ENCODE peak calls at places on chromosomes 2 and 18, in four cellular contexts. One of them, this sample, is unnamed.

GRCh38 chr2:403682-404081 is 115.8 kb upstream of the ALKAL2 start:
- DNase-seq in HEK293T: no peak
- DNase-seq in K562: no peak
- DNase-seq in IMR-90: no peak
- DNase-seq in this sample: no peak

GRCh38 chr2:47241715-47242114 is 86.6 kb upstream of the STPG4 start:
- DNase-seq in HEK293T: no peak
- DNase-seq in K562: peak
- DNase-seq in IMR-90: no peak
- DNase-seq in this sample: no peak

GRCh38 chr2:96325884-96326255 is 753 bp downstream of the ITPRIPL1 start:
- DNase-seq in HEK293T: no peak
- DNase-seq in K562: no peak
- DNase-seq in IMR-90: no peak
- DNase-seq in this sample: no peak

GRCh38 chr18:61085751-61086150 is 247.5 kb upstream of the CDH20 start:
- DNase-seq in HEK293T: no peak
- DNase-seq in K562: no peak
- DNase-seq in IMR-90: no peak
- DNase-seq in this sample: no peak

GRCh38 chr2:148814143-148814852 is 60.7 kb upstream of the KIF5C start:
- DNase-seq in HEK293T: no peak
- DNase-seq in K562: no peak
- DNase-seq in IMR-90: peak
- DNase-seq in this sample: no peak

GRCh38 chr18:79949571-79950439 is 1.6 kb downstream of the SLC66A2 start:
- DNase-seq in HEK293T: no peak
- DNase-seq in K562: no peak
- DNase-seq in IMR-90: no peak
- DNase-seq in this sample: no peak

GRCh38 chr18:59446012-59446411 is 86.9 kb upstream of the LMAN1 start:
- DNase-seq in HEK293T: no peak
- DNase-seq in K562: no peak
- DNase-seq in IMR-90: peak
- DNase-seq in this sample: no peak

GRCh38 chr18:46560671-46561045 is 96.4 kb downstream of the LOXHD1 start:
- DNase-seq in HEK293T: no peak
- DNase-seq in K562: no peak
- DNase-seq in IMR-90: no peak
- DNase-seq in this sample: no peak

GRCh38 chr2:53275743-53276142 is 491.9 kb upstream of the CHAC2 start:
- DNase-seq in HEK293T: no peak
- DNase-seq in K562: no peak
- DNase-seq in IMR-90: no peak
- DNase-seq in this sample: no peak

GRCh38 chr2:45278345-45279078 is 269.3 kb upstream of the SIX2 start:
- DNase-seq in HEK293T: no peak
- DNase-seq in K562: no peak
- DNase-seq in IMR-90: peak
- DNase-seq in this sample: no peak

GRCh38 chr2:120589782-120590608 is 145.7 kb upstream of the GLI2 start:
- DNase-seq in HEK293T: no peak
- DNase-seq in K562: no peak
- DNase-seq in IMR-90: peak
- DNase-seq in this sample: no peak

GRCh38 chr2:214465386-214466146 is 54.7 kb downstream of the VWC2L start:
- DNase-seq in HEK293T: no peak
- DNase-seq in K562: no peak
- DNase-seq in IMR-90: peak
- DNase-seq in this sample: no peak

GRCh38 chr2:219350215-219350937 is 17.8 kb upstream of the RESP18 start:
- DNase-seq in HEK293T: no peak
- DNase-seq in K562: no peak
- DNase-seq in IMR-90: peak
- DNase-seq in this sample: no peak

GRCh38 chr2:147033046-147033445 is 811.8 kb upstream of the ACVR2A start:
- DNase-seq in HEK293T: no peak
- DNase-seq in K562: no peak
- DNase-seq in IMR-90: no peak
- DNase-seq in this sample: no peak

GRCh38 chr2:71560286-71561011 is 107.1 kb downstream of the DYSF start:
- DNase-seq in HEK293T: peak
- DNase-seq in K562: no peak
- DNase-seq in IMR-90: no peak
- DNase-seq in this sample: no peak

GRCh38 chr2:174711206-174711605 is 53.1 kb downstream of the CHRNA1 start:
- DNase-seq in HEK293T: no peak
- DNase-seq in K562: no peak
- DNase-seq in IMR-90: peak
- DNase-seq in this sample: no peak
- TF ChIP-seq BHLHE40 in HEK293T: no peak
- TF ChIP-seq BHLHE40 in K562: no peak
- TF ChIP-seq BHLHE40 in IMR-90: no peak
- TF ChIP-seq BHLHE40 in this sample: no peak

DNA sequence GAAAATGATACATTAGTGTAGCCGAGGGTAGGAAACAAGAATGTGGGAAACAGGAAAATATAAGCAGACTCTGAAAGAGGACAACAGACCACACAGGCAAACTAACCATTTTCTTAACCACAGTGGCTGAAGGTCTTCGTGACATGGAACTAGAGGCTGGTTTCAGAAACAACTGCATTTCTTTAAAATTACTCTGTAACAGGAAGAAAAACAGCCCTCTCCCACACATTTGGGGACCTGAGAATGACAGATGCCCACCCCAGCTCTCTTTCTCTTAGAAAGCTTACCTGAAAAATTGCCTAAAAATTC is 13.8 kb upstream of the SLC25A52 start:
- DNase-seq in HEK293T: no peak
- DNase-seq in K562: no peak
- DNase-seq in IMR-90: no peak
- DNase-seq in this sample: peak
- TF ChIP-seq BHLHE40 in HEK293T: no peak
- TF ChIP-seq BHLHE40 in K562: no peak
- TF ChIP-seq BHLHE40 in IMR-90: no peak
- TF ChIP-seq BHLHE40 in this sample: no peak

DNA sequence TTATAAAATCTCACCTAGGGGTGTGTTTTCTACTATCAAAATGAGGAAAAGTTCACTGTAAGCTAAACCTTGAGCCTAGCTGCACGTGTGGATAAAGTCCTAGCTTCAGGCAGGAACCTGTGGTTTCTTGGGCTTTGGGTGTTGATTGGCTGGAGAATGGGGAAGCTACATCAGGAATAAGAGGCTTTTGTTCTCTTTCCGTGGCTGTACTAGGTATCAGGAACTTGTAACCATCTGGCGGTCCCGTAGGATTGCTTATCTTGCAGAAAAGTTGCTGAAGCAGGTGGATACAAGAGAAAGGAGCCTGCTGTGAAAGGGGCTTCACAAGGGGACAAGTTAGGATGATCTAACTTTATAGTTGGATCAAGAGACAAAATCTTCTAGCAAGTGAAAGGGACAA is 110.2 kb upstream of the GULP1 start:
- DNase-seq in HEK293T: no peak
- DNase-seq in K562: no peak
- DNase-seq in IMR-90: no peak
- DNase-seq in this sample: no peak
- TF ChIP-seq BHLHE40 in HEK293T: no peak
- TF ChIP-seq BHLHE40 in K562: no peak
- TF ChIP-seq BHLHE40 in IMR-90: no peak
- TF ChIP-seq BHLHE40 in this sample: no peak

DNA sequence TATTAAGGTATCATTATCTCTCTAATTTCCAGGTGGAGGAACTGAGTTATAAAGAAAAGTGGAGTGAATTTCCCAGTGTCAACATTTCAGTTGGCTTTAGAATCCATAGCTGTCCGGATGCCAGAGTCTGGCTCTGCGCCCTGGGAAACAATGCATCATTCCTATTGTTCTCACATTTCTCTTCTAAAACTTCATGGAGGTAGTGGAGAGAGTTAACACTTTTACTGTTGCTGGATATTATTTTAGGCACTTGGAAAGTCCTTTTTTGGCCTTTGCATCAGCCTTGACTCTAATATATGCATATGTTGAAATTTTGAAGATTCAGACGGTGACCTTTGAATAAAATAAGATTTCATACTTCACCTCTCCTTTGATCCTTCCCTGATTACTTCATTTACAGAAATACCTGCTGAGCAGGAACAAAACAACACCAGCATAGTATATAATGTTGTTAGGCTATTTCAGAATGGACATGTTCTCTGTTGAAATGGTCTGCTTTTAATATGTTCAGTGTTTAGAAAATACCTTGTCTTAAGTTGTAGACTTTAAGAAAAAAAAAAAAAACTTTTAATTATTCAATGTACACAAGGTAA is 148.8 kb downstream of the EPHA4 start:
- DNase-seq in HEK293T: no peak
- DNase-seq in K562: no peak
- DNase-seq in IMR-90: no peak
- DNase-seq in this sample: no peak
- TF ChIP-seq BHLHE40 in HEK293T: no peak
- TF ChIP-seq BHLHE40 in K562: no peak
- TF ChIP-seq BHLHE40 in IMR-90: no peak
- TF ChIP-seq BHLHE40 in this sample: no peak

DNA sequence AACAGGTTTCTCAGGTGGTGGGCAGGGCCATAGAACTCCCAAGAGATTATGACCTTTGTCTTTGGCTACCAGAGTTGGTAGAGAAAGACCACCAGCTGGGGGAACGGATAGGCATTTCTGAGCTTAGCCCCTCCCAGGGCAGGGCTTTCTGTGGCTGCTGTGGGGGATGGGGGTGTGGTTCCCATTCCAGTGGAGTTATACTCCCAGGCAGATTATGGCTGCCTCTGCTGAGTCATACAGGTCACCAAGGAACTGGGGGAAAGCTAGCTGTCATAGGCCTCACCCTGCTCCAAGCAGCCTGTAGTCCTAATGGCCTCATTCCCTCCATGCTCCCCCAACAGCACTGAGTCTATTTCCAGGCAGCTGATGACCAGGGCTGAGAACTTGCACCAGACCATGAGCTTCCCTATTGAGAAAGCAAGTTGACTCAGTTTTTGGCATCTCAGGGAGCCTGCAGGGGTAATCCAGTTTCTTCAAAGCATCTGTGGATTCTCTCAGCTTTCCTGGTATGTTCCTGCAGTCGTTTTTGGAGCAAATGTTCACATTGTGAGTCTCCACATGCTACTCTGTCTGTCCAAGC is 87.1 kb downstream of the GPR39 start:
- DNase-seq in HEK293T: no peak
- DNase-seq in K562: peak
- DNase-seq in IMR-90: peak
- DNase-seq in this sample: no peak
- TF ChIP-seq BHLHE40 in HEK293T: no peak
- TF ChIP-seq BHLHE40 in K562: no peak
- TF ChIP-seq BHLHE40 in IMR-90: no peak
- TF ChIP-seq BHLHE40 in this sample: no peak